ENCODE peak calls at places on chromosomes 6 and 20, in ten cellular contexts. K is CD8-positive, alpha-beta memory T cell; N is IMR-90; C is RWPE2; Z is WERI-Rb-1; X is fibroblast of lung; W is HCT116; T is mammary epithelial cell; H is Peyer's patch; I is prostate gland. E is an unnamed sample.

GRCh38 chr6:150900049-150900448 is 34.5 kb downstream of the MTHFD1L start:
- DNase-seq in K (no peak), N (no peak), C (no peak), Z (no peak), X (no peak), W (no peak), T (no peak), H (no peak), I (no peak), E (no peak)

GRCh38 chr6:152595507-152595906 is 41.7 kb downstream of the SYNE1 start:
- DNase-seq in K (no peak), N (peak; percentile 17), C (no peak), Z (no peak), X (no peak), W (no peak), T (no peak), H (no peak), I (no peak), E (no peak)

GRCh38 chr6:63509652-63510352 is 62.5 kb upstream of the LOC128125822 start:
- DNase-seq in K (no peak), N (peak; percentile 35), C (no peak), Z (no peak), X (peak; percentile 62), W (no peak), T (peak; percentile 47), H (no peak), I (peak; percentile 22), E (no peak)

GRCh38 chr20:35776513-35777101 is 4.8 kb downstream of the PHF20 start:
- DNase-seq in K (no peak), N (peak; percentile 55), C (no peak), Z (peak; percentile 38), X (peak; percentile 57), W (no peak), T (peak; percentile 31), H (peak; percentile 25), I (peak; percentile 75), E (no peak)

GRCh38 chr6:53210821-53211220 is 62.2 kb upstream of the GCM1 start:
- DNase-seq in K (no peak), N (no peak), C (no peak), Z (no peak), X (no peak), W (no peak), T (no peak), H (no peak), I (no peak), E (no peak)

GRCh38 chr6:81865712-81866111 is 113.2 kb upstream of the TENT5A start:
- DNase-seq in K (no peak), N (peak; percentile 92), C (no peak), Z (no peak), X (peak; percentile 85), W (no peak), T (peak; percentile 23), H (no peak), I (no peak), E (no peak)

GRCh38 chr6:162728177-162728571 is 400 bp downstream of the PACRG start:
- DNase-seq in K (no peak), N (no peak), C (no peak), Z (no peak), X (no peak), W (no peak), T (no peak), H (no peak), I (peak; percentile 6), E (no peak)

GRCh38 chr6:36911946-36912555 is 26.3 kb downstream of the C6orf89 start:
- DNase-seq in K (peak; percentile 17), N (no peak), C (no peak), Z (no peak), X (no peak), W (no peak), T (no peak), H (peak; percentile 44), I (no peak), E (peak; percentile 10)

GRCh38 chr6:9834233-9834632 is 580.6 kb downstream of the TFAP2A start:
- DNase-seq in K (no peak), N (no peak), C (no peak), Z (no peak), X (no peak), W (no peak), T (no peak), H (no peak), I (no peak), E (no peak)

GRCh38 chr6:41638801-41639555 is 710 bp downstream of the MDFI start:
- DNase-seq in K (no peak), N (no peak), C (no peak), Z (peak; percentile 61), X (peak; percentile 33), W (no peak), T (peak; percentile 39), H (no peak), I (peak; percentile 36), E (no peak)

GRCh38 chr6:64012351-64013060 is 376.9 kb downstream of the PHF3 start:
- DNase-seq in K (no peak), N (peak; percentile 78), C (no peak), Z (peak; percentile 52), X (peak; percentile 87), W (no peak), T (peak; percentile 6), H (no peak), I (no peak), E (no peak)

GRCh38 chr20:10447028-10447427 is 11.9 kb downstream of the SLX4IP start:
- DNase-seq in K (peak; percentile 22), N (peak; percentile 84), C (no peak), Z (no peak), X (peak; percentile 89), W (peak; percentile 67), T (peak; percentile 70), H (peak; percentile 47), I (no peak), E (no peak)

GRCh38 chr6:35099116-35099515 is 42.0 kb downstream of the TCP11 start:
- DNase-seq in K (no peak), N (no peak), C (no peak), Z (no peak), X (no peak), W (no peak), T (no peak), H (no peak), I (no peak), E (no peak)

GRCh38 chr6:5084787-5085637 is at the start of gene PPP1R3G:
- DNase-seq in K (no peak), N (peak; percentile 65), C (no peak), Z (peak; percentile 78), X (peak; percentile 70), W (no peak), T (peak; percentile 26), H (no peak), I (peak; percentile 34), E (no peak)

GRCh38 chr6:5088780-5089179 is 3.6 kb downstream of the PPP1R3G start:
- DNase-seq in K (no peak), N (no peak), C (no peak), Z (no peak), X (no peak), W (no peak), T (no peak), H (no peak), I (no peak), E (no peak)

GRCh38 chr6:5085638-5086293 is 625 bp downstream of the PPP1R3G start:
- DNase-seq in K (no peak), N (peak; percentile 30), C (no peak), Z (peak; percentile 72), X (peak; percentile 38), W (no peak), T (peak; percentile 21), H (no peak), I (no peak), E (no peak)

GRCh38 chr6:5086294-5086890 is 1.3 kb downstream of the PPP1R3G start:
- DNase-seq in K (no peak), N (no peak), C (no peak), Z (no peak), X (no peak), W (no peak), T (no peak), H (no peak), I (no peak), E (no peak)

GRCh38 chr6:5087389-5087788 is 2.2 kb downstream of the PPP1R3G start:
- DNase-seq in K (no peak), N (no peak), C (no peak), Z (no peak), X (no peak), W (no peak), T (no peak), H (no peak), I (no peak), E (no peak)
- H3K27me3 ChIP-seq in K (no peaks in the 10 kb centered on the region), N (peaks cover 46% of the 10 kb centered on the region), C (no peaks in the 10 kb centered on the region), Z (peaks cover 27% of the 10 kb centered on the region), X (peaks cover 8% of the 10 kb centered on the region), W (no peaks in the 10 kb centered on the region), T (peaks cover 8% of the 10 kb centered on the region), H (no peaks in the 10 kb centered on the region), I (no peaks in the 10 kb centered on the region), E (peaks cover 14% of the 10 kb centered on the region)

GRCh38 chr6:17865243-17865642 is 122.2 kb downstream of the KIF13A start:
- DNase-seq in K (no peak), N (peak; percentile 39), C (peak; percentile 95), Z (no peak), X (no peak), W (peak; percentile 58), T (peak; percentile 98), H (no peak), I (peak; percentile 91), E (no peak)

GRCh38 chr6:17863971-17864754 is 123.3 kb downstream of the KIF13A start:
- DNase-seq in K (no peak), N (peak; percentile 82), C (no peak), Z (no peak), X (peak; percentile 34), W (peak; percentile 57), T (peak; percentile 96), H (no peak), I (peak; percentile 24), E (no peak)

GRCh38 chr6:17866876-17867444 is 120.5 kb downstream of the KIF13A start:
- DNase-seq in K (no peak), N (no peak), C (no peak), Z (no peak), X (peak; percentile 32), W (no peak), T (no peak), H (no peak), I (no peak), E (no peak)

GRCh38 chr6:17867880-17868279 is 119.6 kb downstream of the KIF13A start:
- DNase-seq in K (no peak), N (peak; percentile 81), C (no peak), Z (peak; percentile 32), X (peak; percentile 73), W (no peak), T (peak; percentile 24), H (no peak), I (no peak), E (no peak)

GRCh38 chr6:17865798-17866725 is 121.4 kb downstream of the KIF13A start:
- DNase-seq in K (no peak), N (peak; percentile 95), C (peak; percentile 97), Z (no peak), X (peak; percentile 86), W (peak; percentile 98), T (peak; percentile 99), H (no peak), I (peak; percentile 14), E (no peak)
- H3K27me3 ChIP-seq in K (no peaks in the 10 kb centered on the region), N (no peaks in the 10 kb centered on the region), C (no peaks in the 10 kb centered on the region), Z (no peaks in the 10 kb centered on the region), X (no peaks in the 10 kb centered on the region), W (no peaks in the 10 kb centered on the region), T (no peaks in the 10 kb centered on the region), H (no peaks in the 10 kb centered on the region), I (no peaks in the 10 kb centered on the region), E (no peaks in the 10 kb centered on the region)

GRCh38 chr6:85715797-85716196 is 73.1 kb upstream of the SYNCRIP start:
- DNase-seq in K (no peak), N (no peak), C (no peak), Z (no peak), X (no peak), W (no peak), T (no peak), H (no peak), I (no peak), E (no peak)
- H3K27me3 ChIP-seq in K (no peaks in the 10 kb centered on the region), N (no peaks in the 10 kb centered on the region), C (no peaks in the 10 kb centered on the region), Z (peaks cover 17% of the 10 kb centered on the region), X (no peaks in the 10 kb centered on the region), W (no peaks in the 10 kb centered on the region), T (no peaks in the 10 kb centered on the region), H (no peaks in the 10 kb centered on the region), I (no peaks in the 10 kb centered on the region), E (no peaks in the 10 kb centered on the region)

GRCh38 chr20:43829951-43830690 is 84.5 kb upstream of the TOX2 start:
- DNase-seq in K (no peak), N (no peak), C (peak; percentile 59), Z (no peak), X (no peak), W (no peak), T (no peak), H (no peak), I (no peak), E (no peak)
- H3K27me3 ChIP-seq in K (no peaks in the 10 kb centered on the region), N (peaks cover 40% of the 10 kb centered on the region), C (no peaks in the 10 kb centered on the region), Z (peaks cover 85% of the 10 kb centered on the region), X (peaks cover 26% of the 10 kb centered on the region), W (no peaks in the 10 kb centered on the region), T (no peaks in the 10 kb centered on the region), H (no peaks in the 10 kb centered on the region), I (peaks cover 4% of the 10 kb centered on the region), E (no peaks in the 10 kb centered on the region)

E was measured in effector memory CD4-positive, alpha-beta T cell.